ENCODE peak calls at places on chromosomes 2 and 18, in ten cellular contexts. M, V, X, Z, W, I, A, G, E and N are unnamed samples. For H3K4me1, the result is how much of the 10 kb centered on the place peaks cover.

GRCh38 chr2:136025057-136025973 is 39.9 kb upstream of the DARS1 start:
- DNase-seq in E (peak), V (peak), G (peak), W (no peak), Z (no peak), M (peak), A (peak), X (no peak), I (peak), N (peak)

GRCh38 chr18:74326238-74326637 is 10.6 kb downstream of the C18orf63 start:
- DNase-seq in W (no peak), G (no peak), X (no peak), V (no peak), E (no peak), M (no peak), A (no peak), I (no peak), Z (no peak), N (no peak)

GRCh38 chr2:4775668-4776067 is 916.5 kb upstream of the SOX11 start:
- DNase-seq in V (no peak), Z (no peak), I (no peak), E (no peak), A (no peak), X (no peak), M (no peak), W (no peak), G (no peak), N (no peak)

GRCh38 chr2:31125918-31126695 is 12.1 kb downstream of the GALNT14 start:
- DNase-seq in V (no peak), E (no peak), I (no peak), W (no peak), G (no peak), M (no peak), A (no peak), X (no peak), Z (no peak), N (no peak)

GRCh38 chr2:31980674-31981356 is 30.0 kb downstream of the MEMO1 start:
- DNase-seq in M (no peak), G (no peak), A (no peak), V (no peak), X (no peak), W (peak), I (no peak), E (peak), Z (peak), N (no peak)

GRCh38 chr2:100000915-100001707 is 141.3 kb downstream of the AFF3 start:
- DNase-seq in Z (no peak), I (no peak), V (no peak), X (no peak), G (no peak), M (no peak), A (no peak), E (no peak), W (no peak), N (no peak)

GRCh38 chr2:106886916-106887758 is 1.2 kb upstream of the ST6GAL2 start:
- DNase-seq in A (peak), Z (no peak), I (peak), M (peak), W (peak), V (no peak), X (no peak), G (no peak), E (peak), N (peak)

GRCh38 chr2:148298201-148298600 is 277.3 kb downstream of the MBD5 start:
- DNase-seq in X (no peak), A (no peak), M (no peak), Z (no peak), G (no peak), W (no peak), V (no peak), E (no peak), I (no peak), N (no peak)

GRCh38 chr2:43065871-43066270 is 160.5 kb downstream of the ZFP36L2 start:
- DNase-seq in Z (no peak), X (no peak), I (no peak), E (no peak), M (no peak), W (no peak), V (no peak), A (no peak), G (no peak), N (no peak)

GRCh38 chr18:79927597-79928562 is 23.6 kb downstream of the SLC66A2 start:
- DNase-seq in X (no peak), Z (no peak), I (peak), E (peak), V (no peak), M (no peak), G (no peak), W (no peak), A (peak), N (peak)

GRCh38 chr2:18749912-18750526 is 160.7 kb upstream of the NT5C1B start:
- DNase-seq in G (peak), V (peak), W (peak), Z (no peak), E (peak), A (peak), I (peak), M (peak), X (no peak), N (no peak)

GRCh38 chr18:79924814-79925655 is 26.4 kb downstream of the SLC66A2 start:
- DNase-seq in A (peak), V (peak), M (peak), G (no peak), X (no peak), I (peak), E (no peak), W (no peak), Z (no peak), N (no peak)

GRCh38 chr2:200033939-200034338 is 78.6 kb downstream of the MAIP1 start:
- DNase-seq in W (no peak), V (no peak), G (no peak), A (no peak), X (no peak), I (no peak), E (no peak), Z (no peak), M (no peak), N (no peak)

GRCh38 chr2:47089083-47089464 is 66.0 kb downstream of the STPG4 start:
- DNase-seq in V (no peak), G (peak), I (no peak), A (no peak), W (no peak), Z (no peak), E (no peak), M (no peak), X (no peak), N (no peak)

GRCh38 chr18:79454034-79454735 is 58.5 kb downstream of the NFATC1 start:
- DNase-seq in M (no peak), A (peak), G (no peak), E (no peak), W (no peak), V (no peak), X (no peak), I (no peak), Z (no peak), N (no peak)

GRCh38 chr2:85585781-85586105 is 1.5 kb downstream of the VAMP5 start:
- DNase-seq in W (no peak), M (no peak), I (no peak), G (no peak), Z (no peak), E (no peak), A (no peak), X (no peak), V (no peak), N (no peak)

GRCh38 chr2:230749111-230749510 is 36.5 kb downstream of the CAB39 start:
- DNase-seq in E (no peak), W (no peak), A (no peak), G (no peak), X (no peak), Z (no peak), I (no peak), M (no peak), V (no peak), N (no peak)

GRCh38 chr2:5077479-5078089 is 614.6 kb upstream of the SOX11 start:
- DNase-seq in X (no peak), G (no peak), E (no peak), M (no peak), Z (no peak), V (no peak), A (no peak), W (no peak), I (no peak), N (no peak)

GRCh38 chr18:59454909-59455727 is 96.1 kb upstream of the LMAN1 start:
- DNase-seq in I (no peak), X (no peak), V (no peak), M (no peak), W (no peak), A (no peak), Z (no peak), E (peak), G (no peak), N (no peak)

GRCh38 chr2:31138037-31138962 is at the start of gene GALNT14:
- DNase-seq in I (peak), E (peak), W (peak), X (no peak), A (peak), M (peak), G (no peak), Z (no peak), V (peak), N (peak)

GRCh38 chr2:207412787-207413310 is 116.9 kb upstream of the CREB1 start:
- DNase-seq in M (no peak), I (no peak), W (no peak), Z (no peak), E (no peak), V (no peak), X (no peak), G (no peak), A (no peak), N (no peak)

GRCh38 chr18:12637393-12637792 is 20.5 kb downstream of the SPIRE1 start:
- DNase-seq in W (no peak), I (no peak), V (no peak), A (no peak), G (no peak), M (no peak), X (no peak), Z (no peak), E (no peak), N (no peak)

GRCh38 chr2:12321017-12321641 is 395.6 kb upstream of the TRIB2 start:
- DNase-seq in Z (no peak), A (peak), G (no peak), X (no peak), E (no peak), W (no peak), V (peak), I (no peak), M (no peak), N (no peak)

GRCh38 chr18:23887493-23887892 is 127.1 kb upstream of the TTC39C start:
- DNase-seq in W (no peak), X (no peak), A (no peak), V (no peak), G (no peak), E (no peak), I (no peak), M (no peak), Z (no peak), N (no peak)

DNA sequence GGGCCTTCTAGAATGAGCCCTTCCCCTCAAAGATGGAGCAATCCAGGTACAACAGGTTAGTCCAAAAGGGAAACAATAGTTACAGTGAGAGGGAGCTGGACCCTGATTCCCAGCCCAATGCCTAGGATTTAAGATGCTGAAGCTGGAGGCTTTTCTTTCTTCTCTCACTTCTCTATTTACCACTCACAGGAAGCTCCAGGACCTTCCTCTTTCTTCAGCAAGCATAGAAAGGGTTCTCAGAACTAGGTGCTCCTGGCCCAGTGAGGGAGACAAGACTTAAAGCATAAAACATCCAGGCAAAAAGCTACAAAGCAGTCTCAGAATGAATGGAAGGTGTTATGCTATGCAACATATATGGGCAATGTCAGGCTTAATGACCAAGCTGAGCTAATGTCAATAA is 279.0 kb downstream of the SRBD1 start:
- DNase-seq in W (no peak), G (no peak), E (no peak), M (no peak), V (no peak), A (no peak), Z (no peak), X (no peak), I (no peak), N (no peak)
- H3K4me1 ChIP-seq in W (under half), G (under half), E (under half), M (under half), V (under half), A (under half), Z (under half), X (under half), I (under half), N (under half)

DNA sequence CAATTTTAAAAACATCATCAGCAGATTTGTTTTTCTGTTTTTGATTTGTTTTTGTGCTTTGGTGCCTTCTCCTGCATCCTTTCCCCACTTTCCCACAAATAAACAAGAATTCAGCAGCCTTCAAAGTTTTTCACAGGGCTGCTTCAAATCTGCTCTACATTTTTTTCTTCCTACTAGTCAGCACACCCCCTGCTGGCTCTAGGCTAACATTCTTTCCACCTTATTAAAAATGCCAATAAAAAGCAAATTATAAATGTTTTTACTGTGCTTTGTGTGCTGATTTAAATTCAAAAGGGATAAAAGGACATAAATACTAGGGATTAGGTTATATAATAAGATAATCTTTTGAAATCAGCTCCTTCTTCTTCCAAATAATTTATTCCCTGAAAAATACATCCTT is 6.2 kb upstream of the CNTNAP5 start:
- DNase-seq in Z (no peak), W (no peak), G (no peak), E (no peak), X (no peak), M (no peak), V (no peak), I (no peak), A (no peak), N (no peak)
- TF ChIP-seq CTCF in Z (no peak), W (no peak), G (no peak), E (peak), X (no peak), M (no peak), V (no peak), I (no peak), A (no peak), N (peak)

GRCh38 chr2:157231476-157231875 is 26.0 kb upstream of the GALNT5 start:
- DNase-seq in G (no peak), E (no peak), M (no peak), V (no peak), X (no peak), I (no peak), W (no peak), Z (no peak), A (no peak), N (no peak)
- H3K27ac ChIP-seq in G (no peak), E (no peak), M (no peak), V (no peak), X (no peak), I (no peak), W (no peak), Z (no peak), A (no peak), N (no peak)

GRCh38 chr2:219289537-219290361 is 10.6 kb downstream of the DNAJB2 start:
- DNase-seq in A (peak), W (no peak), G (no peak), I (no peak), V (peak), M (no peak), X (no peak), E (no peak), Z (no peak), N (peak)

GRCh38 chr2:219291394-219291793 is 12.2 kb downstream of the DNAJB2 start:
- DNase-seq in V (no peak), I (no peak), M (no peak), G (no peak), A (no peak), W (no peak), Z (no peak), E (no peak), X (no peak), N (no peak)

GRCh38 chr2:219291910-219292490 is 12.8 kb downstream of the DNAJB2 start:
- DNase-seq in G (no peak), W (no peak), X (no peak), Z (no peak), E (no peak), I (no peak), A (no peak), M (no peak), V (no peak), N (no peak)

GRCh38 chr2:219289195-219289536 is 10.0 kb downstream of the DNAJB2 start:
- DNase-seq in G (no peak), I (no peak), X (no peak), E (no peak), A (no peak), M (no peak), W (no peak), Z (no peak), V (no peak), N (no peak)

DNA sequence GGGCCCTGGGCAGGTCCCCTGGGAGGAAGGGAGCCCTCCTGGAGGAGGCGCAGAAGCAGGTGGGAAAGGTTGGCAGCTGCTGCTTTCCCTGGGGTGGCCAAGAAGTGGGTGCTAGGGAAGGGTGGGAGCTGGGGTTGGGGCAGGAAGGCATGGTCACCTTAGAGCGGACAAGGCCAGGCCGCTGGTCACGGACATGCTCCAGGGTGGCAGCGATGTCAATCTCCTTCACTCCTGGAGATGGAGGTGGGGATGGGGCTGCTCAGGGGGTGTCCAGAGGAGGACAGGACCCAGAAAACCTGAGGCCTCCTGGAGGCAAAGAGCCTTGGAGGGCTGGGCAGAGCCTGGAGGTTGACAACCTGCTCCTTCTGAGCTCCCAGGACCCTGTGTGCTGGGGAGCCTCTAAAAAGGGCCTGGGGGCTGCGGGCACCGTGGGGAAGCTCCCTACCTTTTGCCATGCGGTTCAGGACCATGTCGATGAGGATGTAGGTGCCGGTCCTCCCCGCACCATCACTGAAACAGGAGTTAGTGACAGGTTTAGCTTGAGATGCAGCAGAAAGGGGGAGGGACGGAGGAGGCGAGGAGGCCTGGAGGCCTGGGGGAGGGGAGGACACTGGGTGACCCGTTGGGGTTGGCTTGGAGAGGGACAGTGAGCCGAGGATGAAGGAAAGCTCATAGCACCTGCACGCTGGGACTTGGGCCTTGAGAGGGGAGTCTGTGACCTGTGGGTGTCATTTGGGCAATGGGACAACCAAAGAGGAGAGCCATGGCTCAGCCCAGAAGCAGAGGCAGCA is 11.4 kb downstream of the DNAJB2 start:
- DNase-seq in X (no peak), I (no peak), M (no peak), V (no peak), G (no peak), E (no peak), A (no peak), W (no peak), Z (no peak), N (no peak)
- H3K4me1 ChIP-seq in X (under half), I (under half), M (under half), V (under half), G (under half), E (under half), A (under half), W (under half), Z (under half), N (under half)

GRCh38 chr18:3716116-3716660 is 266.2 kb downstream of the TGIF1 start:
- DNase-seq in V (no peak), A (no peak), W (no peak), X (no peak), I (no peak), E (no peak), Z (no peak), G (no peak), M (no peak), N (no peak)

GRCh38 chr18:3717626-3718025 is 267.7 kb downstream of the TGIF1 start:
- DNase-seq in Z (no peak), V (no peak), X (no peak), G (no peak), M (no peak), W (no peak), A (no peak), I (no peak), E (no peak), N (no peak)

GRCh38 chr18:3713708-3714107 is 263.7 kb downstream of the TGIF1 start:
- DNase-seq in X (no peak), M (no peak), Z (no peak), V (no peak), E (no peak), I (no peak), A (no peak), W (no peak), G (no peak), N (no peak)

GRCh38 chr18:3713166-3713565 is 263.2 kb downstream of the TGIF1 start:
- DNase-seq in X (no peak), M (no peak), A (no peak), Z (no peak), W (no peak), E (no peak), G (no peak), V (no peak), I (no peak), N (no peak)

GRCh38 chr18:3715223-3716080 is 265.5 kb downstream of the TGIF1 start:
- DNase-seq in Z (no peak), E (peak), I (no peak), V (no peak), X (no peak), A (no peak), M (no peak), G (no peak), W (no peak), N (no peak)
- TF ChIP-seq CTCF in Z (no peak), E (no peak), I (no peak), V (no peak), X (no peak), A (no peak), M (no peak), G (no peak), W (no peak), N (no peak)

GRCh38 chr2:225466891-225467604 is 67.5 kb downstream of the NYAP2 start:
- DNase-seq in V (no peak), I (no peak), A (no peak), W (no peak), X (no peak), M (no peak), Z (no peak), E (no peak), G (no peak), N (no peak)
- H3K27ac ChIP-seq in V (no peak), I (no peak), A (no peak), W (no peak), X (no peak), M (no peak), Z (no peak), E (no peak), G (no peak), N (no peak)

GRCh38 chr2:122830157-122830556 is 1074.7 kb downstream of the TSN start:
- DNase-seq in G (no peak), W (no peak), A (no peak), X (no peak), M (no peak), Z (no peak), I (no peak), V (no peak), E (no peak), N (no peak)
- H3K4me1 ChIP-seq in G (under half), W (under half), A (under half), X (under half), M (under half), Z (under half), I (under half), V (under half), E (under half), N (under half)

GRCh38 chr18:55997156-55997561 is 409.2 kb upstream of the TCF4 start:
- DNase-seq in Z (no peak), X (no peak), E (no peak), V (no peak), G (no peak), M (no peak), W (no peak), I (no peak), A (peak), N (no peak)
- TF ChIP-seq CTCF in Z (no peak), X (no peak), E (no peak), V (no peak), G (no peak), M (no peak), W (no peak), I (no peak), A (peak), N (no peak)